ENCODE peak calls at places on chromosomes 7 and 10, in seven cellular contexts. D is A549, M is T-helper 17 cell, F is tibial artery, V is body of pancreas, Y is Panc1, H is suprapubic skin. L is an unnamed sample.

GRCh38 chr7:50857804-50858203 is 75.1 kb upstream of the GRB10 start:
- DNase-seq in D (no peak), M (no peak), F (no peak), V (peak; percentile 40), Y (no peak), H (no peak), L (no peak)

GRCh38 chr7:10773430-10773829 is 200.2 kb upstream of the PHF14 start:
- DNase-seq in D (no peak), M (no peak), F (no peak), V (no peak), Y (no peak), H (no peak), L (no peak)

GRCh38 chr10:128626397-128627060 is 500.3 kb upstream of the MKI67 start:
- DNase-seq in D (no peak), M (no peak), F (no peak), V (no peak), Y (no peak), H (no peak), L (no peak)

GRCh38 chr10:4183761-4184261 is 398.8 kb upstream of the KLF6 start:
- DNase-seq in D (no peak), M (no peak), F (no peak), V (no peak), Y (no peak), H (no peak), L (no peak)

GRCh38 chr7:94396044-94396443 is 1.3 kb downstream of the COL1A2 start:
- DNase-seq in D (no peak), M (no peak), F (peak; percentile 39), V (no peak), Y (no peak), H (no peak), L (no peak)

GRCh38 chr10:23702977-23703414 is 264.1 kb downstream of the OTUD1 start:
- DNase-seq in D (peak; percentile 38), M (peak; percentile 13), F (peak; percentile 23), V (peak; percentile 82), Y (peak; percentile 24), H (no peak), L (peak; percentile 6)

GRCh38 chr10:10977978-10978377 is 39.7 kb upstream of the CELF2 start:
- DNase-seq in D (no peak), M (no peak), F (no peak), V (no peak), Y (no peak), H (no peak), L (no peak)

GRCh38 chr7:121288894-121289293 is 39.9 kb upstream of the WNT16 start:
- DNase-seq in D (no peak), M (no peak), F (no peak), V (no peak), Y (no peak), H (no peak), L (no peak)

GRCh38 chr10:75230600-75231038 is 5.1 kb downstream of the COMTD1 start:
- DNase-seq in D (peak; percentile 92), M (peak; percentile 95), F (peak; percentile 96), V (peak; percentile 92), Y (no peak), H (peak; percentile 96), L (peak; percentile 93)

GRCh38 chr7:85156661-85157213 is 30.1 kb downstream of the SEMA3D start:
- DNase-seq in D (no peak), M (no peak), F (no peak), V (no peak), Y (no peak), H (no peak), L (no peak)

GRCh38 chr10:32367793-32368453 is 21.0 kb upstream of the EPC1 start:
- DNase-seq in D (no peak), M (peak; percentile 63), F (peak; percentile 55), V (peak; percentile 70), Y (peak; percentile 56), H (no peak), L (peak; percentile 84)

GRCh38 chr10:117170244-117170643 is 27.0 kb upstream of the KCNK18 start:
- DNase-seq in D (no peak), M (no peak), F (no peak), V (no peak), Y (no peak), H (no peak), L (no peak)

GRCh38 chr10:44056947-44057811 is 327.7 kb downstream of the CXCL12 start:
- DNase-seq in D (no peak), M (no peak), F (no peak), V (peak; percentile 97), Y (no peak), H (no peak), L (no peak)

GRCh38 chr7:16719699-16720098 is 33.9 kb upstream of the TSPAN13 start:
- DNase-seq in D (no peak), M (no peak), F (no peak), V (no peak), Y (no peak), H (no peak), L (no peak)

GRCh38 chr7:3043544-3044395 is at the start of gene CARD11:
- DNase-seq in D (no peak), M (peak; percentile 26), F (no peak), V (no peak), Y (no peak), H (peak; percentile 63), L (peak; percentile 45)

GRCh38 chr7:33707427-33707826 is 197.9 kb upstream of the BMPER start:
- DNase-seq in D (no peak), M (no peak), F (no peak), V (no peak), Y (no peak), H (no peak), L (no peak)

GRCh38 chr7:92158660-92159575 is 20.0 kb downstream of the LRRD1 start:
- DNase-seq in D (no peak), M (no peak), F (no peak), V (no peak), Y (no peak), H (no peak), L (no peak)

GRCh38 chr7:106216517-106217088 is 68.2 kb downstream of the NAMPT start:
- DNase-seq in D (peak; percentile 75), M (no peak), F (peak; percentile 77), V (peak; percentile 77), Y (peak; percentile 98), H (no peak), L (no peak)

GRCh38 chr7:158106272-158106671 is 481.4 kb downstream of the PTPRN2 start:
- DNase-seq in D (no peak), M (no peak), F (no peak), V (no peak), Y (no peak), H (no peak), L (no peak)
- H3K9me3 ChIP-seq in D (peaks cover 11% of the 10 kb centered on the region), M (no peaks in the 10 kb centered on the region), F (peaks cover 4% of the 10 kb centered on the region), V (no peaks in the 10 kb centered on the region), Y (no peaks in the 10 kb centered on the region), H (peaks cover 6% of the 10 kb centered on the region), L (no peaks in the 10 kb centered on the region)

DNA sequence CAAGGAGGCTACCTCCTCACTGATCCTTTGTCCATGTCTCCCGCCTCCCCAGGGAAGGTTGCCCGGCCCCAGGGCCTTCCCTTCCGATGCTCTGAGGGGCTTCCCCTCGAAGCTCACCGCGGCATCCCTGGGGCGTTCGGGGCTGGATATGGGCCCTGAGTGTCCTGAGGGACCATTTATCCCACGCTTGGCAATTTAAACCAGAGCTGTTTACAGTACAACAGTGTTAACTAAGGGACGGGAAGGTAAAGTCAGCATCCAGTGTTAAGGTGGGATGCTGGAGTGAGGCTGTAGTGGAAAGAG is 92.0 kb downstream of the TCERG1L start:
- DNase-seq in D (no peak), M (no peak), F (no peak), V (no peak), Y (no peak), H (no peak), L (no peak)
- H3K9me3 ChIP-seq in D (no peaks in the 10 kb centered on the region), M (no peaks in the 10 kb centered on the region), F (no peaks in the 10 kb centered on the region), V (no peaks in the 10 kb centered on the region), Y (no peaks in the 10 kb centered on the region), H (no peaks in the 10 kb centered on the region), L (no peaks in the 10 kb centered on the region)

GRCh38 chr7:4343272-4344000 is 338.7 kb upstream of the FOXK1 start:
- DNase-seq in D (no peak), M (no peak), F (no peak), V (no peak), Y (no peak), H (peak; percentile 4), L (no peak)
- H3K9me3 ChIP-seq in D (peaks cover 19% of the 10 kb centered on the region), M (no peaks in the 10 kb centered on the region), F (peaks cover 15% of the 10 kb centered on the region), V (no peaks in the 10 kb centered on the region), Y (peaks cover 4% of the 10 kb centered on the region), H (no peaks in the 10 kb centered on the region), L (no peaks in the 10 kb centered on the region)

DNA sequence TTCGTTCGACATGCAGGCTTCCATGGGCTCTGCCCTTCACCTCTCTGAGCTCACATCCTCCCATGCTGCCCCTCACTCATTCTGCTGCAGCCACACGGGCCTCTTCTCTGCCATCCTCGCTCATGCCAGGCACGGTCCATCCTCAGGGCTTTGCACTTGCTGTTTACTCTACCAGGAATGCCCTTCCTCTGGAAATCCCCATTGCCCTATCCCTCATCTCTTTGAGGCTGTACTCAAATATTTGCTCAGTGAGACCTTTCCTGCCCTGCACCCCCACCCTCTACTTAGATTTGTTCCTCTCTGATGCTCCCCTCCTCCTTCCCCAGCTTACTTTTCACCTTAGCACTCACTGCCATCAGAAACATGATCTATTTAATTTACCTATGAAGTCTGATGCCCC is 107.0 kb upstream of the ZNF716 start:
- DNase-seq in D (no peak), M (no peak), F (no peak), V (no peak), Y (no peak), H (no peak), L (no peak)
- H3K9me3 ChIP-seq in D (peaks cover 4% of the 10 kb centered on the region), M (no peaks in the 10 kb centered on the region), F (peaks cover 9% of the 10 kb centered on the region), V (no peaks in the 10 kb centered on the region), Y (no peaks in the 10 kb centered on the region), H (peaks cover 24% of the 10 kb centered on the region), L (peaks cover 4% of the 10 kb centered on the region)

GRCh38 chr7:38002689-38003088 is 82.2 kb downstream of the EPDR1 start:
- DNase-seq in D (no peak), M (no peak), F (no peak), V (no peak), Y (no peak), H (no peak), L (no peak)
- H3K9me3 ChIP-seq in D (no peaks in the 10 kb centered on the region), M (no peaks in the 10 kb centered on the region), F (no peaks in the 10 kb centered on the region), V (no peaks in the 10 kb centered on the region), Y (no peaks in the 10 kb centered on the region), H (no peaks in the 10 kb centered on the region), L (no peaks in the 10 kb centered on the region)

GRCh38 chr7:157579425-157579824 is 242.6 kb downstream of the DNAJB6 start:
- DNase-seq in D (no peak), M (no peak), F (peak; percentile 17), V (no peak), Y (no peak), H (no peak), L (no peak)

GRCh38 chr7:157585113-157585861 is 248.5 kb downstream of the DNAJB6 start:
- DNase-seq in D (no peak), M (no peak), F (no peak), V (no peak), Y (no peak), H (no peak), L (no peak)

GRCh38 chr7:157580324-157580723 is 243.5 kb downstream of the DNAJB6 start:
- DNase-seq in D (no peak), M (no peak), F (peak; percentile 10), V (no peak), Y (no peak), H (no peak), L (no peak)

GRCh38 chr7:157584420-157584819 is 247.6 kb downstream of the DNAJB6 start:
- DNase-seq in D (no peak), M (no peak), F (no peak), V (no peak), Y (no peak), H (no peak), L (no peak)

GRCh38 chr7:157581740-157582139 is 244.9 kb downstream of the DNAJB6 start:
- DNase-seq in D (no peak), M (no peak), F (no peak), V (no peak), Y (no peak), H (no peak), L (no peak)
- H3K9me3 ChIP-seq in D (no peaks in the 10 kb centered on the region), M (no peaks in the 10 kb centered on the region), F (no peaks in the 10 kb centered on the region), V (no peaks in the 10 kb centered on the region), Y (no peaks in the 10 kb centered on the region), H (no peaks in the 10 kb centered on the region), L (no peaks in the 10 kb centered on the region)

GRCh38 chr10:18554479-18554878 is 96.9 kb downstream of the NSUN6 start:
- DNase-seq in D (no peak), M (no peak), F (no peak), V (no peak), Y (no peak), H (no peak), L (no peak)
- H3K9me3 ChIP-seq in D (peaks cover 4% of the 10 kb centered on the region), M (peaks cover 2% of the 10 kb centered on the region), F (no peaks in the 10 kb centered on the region), V (no peaks in the 10 kb centered on the region), Y (no peaks in the 10 kb centered on the region), H (no peaks in the 10 kb centered on the region), L (no peaks in the 10 kb centered on the region)

L was measured in CD4-positive, CD25-positive, alpha-beta regulatory T cell.